ENCODE peak calls at places on chromosomes 4 and X, in five cellular contexts. K, N, J, G and I are unnamed samples.

GRCh38 chr4:92776080-92776479 is 472.3 kb downstream of the GRID2 start:
- DNase-seq in G (no peak), J (no peak), N (no peak), K (no peak), I (no peak)

GRCh38 chr4:19776021-19776459 is 475.7 kb upstream of the SLIT2 start:
- DNase-seq in J (no peak), K (peak; percentile 11), G (no peak), N (no peak), I (no peak)

GRCh38 chrX:6024204-6024603 is 204.5 kb downstream of the NLGN4X start:
- DNase-seq in J (no peak), N (no peak), G (no peak), K (no peak), I (no peak)

GRCh38 chr4:54586343-54586953 is 71.3 kb upstream of the KIT start:
- DNase-seq in G (no peak), N (no peak), K (no peak), J (no peak), I (no peak)

GRCh38 chr4:187541666-187542065 is 453.9 kb upstream of the ZFP42 start:
- DNase-seq in G (no peak), J (no peak), K (no peak), N (no peak), I (no peak)

GRCh38 chr4:4860381-4860802 is 927 bp downstream of the MSX1 start:
- DNase-seq in J (no peak), N (peak; percentile 24), K (peak; percentile 36), G (peak; percentile 58), I (no peak)

GRCh38 chr4:137705171-137705783 is 173.0 kb upstream of the PCDH18 start:
- DNase-seq in J (no peak), N (no peak), K (no peak), G (no peak), I (no peak)

GRCh38 chr4:141759796-141760425 is 123.5 kb downstream of the IL15 start:
- DNase-seq in K (no peak), J (no peak), N (no peak), G (no peak), I (no peak)

GRCh38 chr4:8330821-8331566 is 61.4 kb downstream of the HTRA3 start:
- DNase-seq in G (no peak), J (no peak), K (no peak), N (no peak), I (no peak)

GRCh38 chrX:46791927-46792825 is 33.3 kb upstream of the SLC9A7 start:
- DNase-seq in K (no peak), G (no peak), J (peak; percentile 68), N (peak; percentile 32), I (peak; percentile 77)

GRCh38 chr4:177393236-177393635 is 49.0 kb downstream of the AGA start:
- DNase-seq in N (no peak), J (no peak), G (no peak), K (no peak), I (no peak)

GRCh38 chr4:112312610-112313239 is 15.6 kb downstream of the ALPK1 start:
- DNase-seq in G (no peak), K (no peak), N (no peak), J (peak; percentile 88), I (no peak)

GRCh38 chr4:19213388-19213787 is 1038.3 kb upstream of the SLIT2 start:
- DNase-seq in J (no peak), G (no peak), K (no peak), N (no peak), I (no peak)

GRCh38 chrX:100750901-100751300 is 19.0 kb upstream of the SYTL4 start:
- DNase-seq in J (no peak), G (no peak), K (no peak), N (no peak), I (no peak)

GRCh38 chr4:76188557-76188956 is 25.1 kb downstream of the SCARB2 start:
- DNase-seq in G (no peak), J (no peak), K (no peak), N (no peak), I (no peak)

GRCh38 chr4:84239278-84239845 is 259.7 kb downstream of the NKX6-1 start:
- DNase-seq in J (no peak), N (no peak), K (no peak), G (no peak), I (no peak)

GRCh38 chr4:83723609-83724008 is 187.7 kb downstream of the GPAT3 start:
- DNase-seq in K (no peak), J (no peak), G (no peak), N (no peak), I (no peak)

GRCh38 chr4:6885953-6886557 is 23.6 kb upstream of the TBC1D14 start:
- DNase-seq in J (peak; percentile 34), K (no peak), N (no peak), G (no peak), I (no peak)

GRCh38 chrX:49061490-49061889 is 2.7 kb downstream of the CCDC120 start:
- DNase-seq in K (no peak), G (no peak), J (no peak), N (no peak), I (no peak)

GRCh38 chr4:10006604-10007435 is 14.5 kb downstream of the SLC2A9 start:
- DNase-seq in N (peak; percentile 83), G (no peak), J (peak; percentile 79), K (no peak), I (no peak)

GRCh38 chrX:146154191-146154590 is 336.6 kb downstream of the SLITRK2 start:
- DNase-seq in G (no peak), K (no peak), N (no peak), J (no peak), I (no peak)

GRCh38 chr4:147587061-147587460 is 30.1 kb upstream of the TMEM184C start:
- DNase-seq in J (no peak), K (no peak), N (no peak), G (no peak), I (no peak)

GRCh38 chrX:152343306-152343705 is 107.8 kb downstream of the GABRA3 start:
- DNase-seq in N (no peak), K (no peak), G (no peak), J (no peak), I (no peak)

GRCh38 chrX:110442631-110443030 is 84.0 kb downstream of the RTL9 start:
- DNase-seq in G (no peak), N (peak; percentile 54), J (no peak), K (peak; percentile 70), I (no peak)

GRCh38 chr4:81786770-81787169 is 315.1 kb upstream of the RASGEF1B start:
- DNase-seq in N (no peak), G (no peak), J (no peak), K (no peak), I (no peak)

GRCh38 chrX:14351889-14352288 is 177.4 kb upstream of the GLRA2 start:
- DNase-seq in K (no peak), J (no peak), G (no peak), N (no peak), I (peak; percentile 20)

GRCh38 chr4:61630548-61630947 is 430.4 kb downstream of the ADGRL3 start:
- DNase-seq in J (no peak), N (no peak), G (no peak), K (no peak), I (no peak)

GRCh38 chrX:150085881-150086280 is 147.6 kb upstream of the EOLA2 start:
- DNase-seq in J (no peak), K (no peak), G (no peak), N (no peak), I (no peak)

GRCh38 chrX:46819136-46819535 is 17.7 kb upstream of the RP2 start:
- DNase-seq in J (no peak), G (no peak), K (no peak), N (peak; percentile 27), I (no peak)

GRCh38 chrX:12080265-12080664 is 58.0 kb upstream of the FRMPD4 start:
- DNase-seq in G (no peak), K (peak; percentile 34), J (no peak), N (peak; percentile 2), I (peak; percentile 48)

GRCh38 chr4:78645853-78646757 is 94.5 kb downstream of the ANXA3 start:
- DNase-seq in N (peak; percentile 36), G (no peak), J (no peak), K (no peak), I (no peak)
- TF ChIP-seq SUZ12 in N (no peak), G (no peak), J (no peak), K (no peak), I (no peak)

DNA sequence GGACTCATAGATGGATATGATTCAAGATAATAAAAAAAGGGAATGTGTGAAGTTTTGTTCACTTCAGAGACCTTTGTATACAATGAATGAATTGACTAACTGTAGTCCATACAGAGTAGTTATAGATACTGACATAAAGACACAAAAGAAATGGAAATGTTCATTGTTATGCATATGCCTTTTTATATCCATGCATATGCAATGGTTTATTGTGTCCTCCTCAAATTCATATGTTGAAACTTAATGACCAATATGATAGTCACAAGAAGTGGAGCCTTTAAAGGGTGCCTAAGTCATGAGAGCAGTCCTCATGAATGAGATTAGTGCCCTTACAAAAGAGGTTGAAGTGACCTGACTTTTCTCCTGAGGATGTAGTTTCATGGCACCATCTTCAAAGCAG is 467.5 kb upstream of the NDST4 start:
- DNase-seq in N (no peak), G (no peak), J (no peak), K (no peak), I (no peak)
- TF ChIP-seq SUZ12 in N (no peak), G (no peak), J (no peak), K (no peak), I (no peak)

DNA sequence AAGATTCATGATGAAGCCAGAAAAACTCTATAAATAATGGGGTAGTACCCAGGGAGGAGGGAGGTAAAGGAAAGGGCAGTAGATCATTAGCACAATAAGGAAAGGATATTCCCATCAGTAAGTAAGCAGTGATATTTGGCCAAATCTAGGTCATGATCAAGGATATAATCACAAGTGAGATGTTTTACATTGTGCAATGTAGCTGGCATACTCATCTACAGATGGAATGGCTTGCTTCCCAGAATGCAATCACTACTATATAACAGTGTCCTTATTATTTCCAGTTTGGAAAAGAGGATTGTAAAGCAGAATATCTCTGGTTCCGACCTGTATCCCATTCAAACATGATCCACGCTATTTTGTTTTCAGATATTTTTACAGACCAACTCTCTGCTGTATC is 483.4 kb downstream of the RPA4 start:
- DNase-seq in J (no peak), K (no peak), G (no peak), N (no peak), I (no peak)
- TF ChIP-seq SUZ12 in J (no peak), K (no peak), G (no peak), N (no peak), I (no peak)

DNA sequence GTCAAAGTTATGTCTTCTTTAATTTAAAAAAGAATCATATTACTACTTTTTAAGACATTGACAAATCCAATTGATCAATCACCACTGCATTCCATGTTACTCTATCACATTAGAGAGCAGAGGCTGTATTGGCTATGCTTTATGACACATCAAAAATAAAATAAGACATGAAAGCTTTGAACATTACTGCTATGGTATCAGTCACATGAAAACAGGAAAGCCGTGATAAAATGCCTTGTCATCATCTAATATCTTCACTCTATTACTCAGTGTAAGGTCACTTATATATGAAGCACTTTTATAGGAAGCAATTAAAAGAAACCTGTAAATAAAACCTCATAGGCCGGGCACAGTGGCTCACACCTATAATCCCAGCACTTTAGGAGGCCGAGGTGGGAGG is 27.7 kb upstream of the CEP135 start:
- DNase-seq in N (no peak), J (no peak), G (no peak), K (no peak), I (no peak)
- TF ChIP-seq SUZ12 in N (no peak), J (no peak), G (no peak), K (no peak), I (no peak)

DNA sequence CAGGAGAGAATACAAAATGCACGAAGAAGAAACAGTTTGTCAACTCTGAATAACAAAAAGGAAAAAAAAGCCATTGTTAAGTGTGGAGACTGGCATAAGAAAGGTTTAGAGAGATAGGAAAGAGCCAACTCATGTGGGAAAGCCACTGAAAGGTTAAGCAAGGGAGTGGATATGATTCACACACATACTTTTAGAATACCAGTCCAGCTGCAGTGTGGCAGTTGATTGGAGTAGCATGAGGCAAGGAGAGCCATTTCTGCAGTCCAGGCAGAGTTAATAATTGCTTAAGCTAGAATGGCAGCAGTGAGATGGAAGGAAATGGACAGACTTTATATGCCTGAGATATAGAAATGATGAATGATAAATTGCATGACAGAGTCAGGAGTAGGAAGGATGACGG is 36.9 kb upstream of the ADAD1 start:
- DNase-seq in G (no peak), J (no peak), K (no peak), N (no peak), I (no peak)
- TF ChIP-seq SUZ12 in G (no peak), J (no peak), K (no peak), N (no peak), I (no peak)